ENCODE peak calls at places on chromosomes 16 and 17, in six cellular contexts. O is upper lobe of right lung, Y is neuronal stem cell, H is AG09309, X is skeletal muscle cell, F is mammary epithelial cell. T is an unnamed sample.

GRCh38 chr17:39002991-39003715 is 36.0 kb upstream of the FBXO47 start:
- DNase-seq in X (no peak), O (peak; percentile 78), F (no peak), H (peak; percentile 46), Y (no peak), T (no peak)

GRCh38 chr17:32584792-32585191 is 98.0 kb downstream of the CDK5R1 start:
- DNase-seq in X (no peak), Y (no peak), O (no peak), F (no peak), H (no peak), T (no peak)

GRCh38 chr17:51000835-51001638 is 119.6 kb downstream of the SPAG9 start:
- DNase-seq in X (peak; percentile 31), H (peak; percentile 60), O (no peak), F (peak; percentile 44), Y (peak; percentile 33), T (no peak)

GRCh38 chr17:74525781-74526288 is 5.4 kb downstream of the CD300LB start:
- DNase-seq in Y (no peak), O (no peak), F (no peak), X (no peak), H (no peak), T (peak; percentile 37)

GRCh38 chr17:37802712-37803416 is 58.0 kb upstream of the HNF1B start:
- DNase-seq in O (no peak), Y (no peak), H (peak; percentile 44), X (peak; percentile 47), F (no peak), T (no peak)

GRCh38 chr17:35257080-35257701 is 14.3 kb downstream of the SLFN5 start:
- DNase-seq in H (no peak), F (peak; percentile 88), Y (no peak), O (no peak), X (no peak), T (no peak)

GRCh38 chr17:379531-380200 is 27.1 kb upstream of the RPH3AL start:
- DNase-seq in O (peak; percentile 34), X (no peak), H (no peak), F (peak; percentile 27), Y (no peak), T (no peak)

GRCh38 chr17:2593846-2594656 is 597 bp downstream of the PAFAH1B1 start:
- DNase-seq in X (peak; percentile 25), Y (peak; percentile 82), O (peak; percentile 92), F (peak; percentile 75), H (peak; percentile 16), T (no peak)

GRCh38 chr16:705748-706188 is at the start of gene FBXL16:
- DNase-seq in H (no peak), Y (no peak), X (no peak), O (no peak), F (no peak), T (no peak)

GRCh38 chr17:40520991-40521453 is 19.6 kb upstream of the TNS4 start:
- DNase-seq in H (no peak), O (peak; percentile 59), Y (no peak), F (no peak), X (no peak), T (no peak)

GRCh38 chr16:15983898-15984297 is 34.5 kb downstream of the ABCC1 start:
- DNase-seq in X (no peak), O (no peak), F (no peak), H (no peak), Y (no peak), T (no peak)

GRCh38 chr16:66250686-66251405 is 115.6 kb upstream of the CDH5 start:
- DNase-seq in O (peak; percentile 68), X (peak; percentile 52), F (peak; percentile 32), H (no peak), Y (no peak), T (no peak)

GRCh38 chr17:50169121-50169764 is 3.4 kb downstream of the SGCA start:
- DNase-seq in Y (peak; percentile 84), O (no peak), X (no peak), F (peak; percentile 68), H (no peak), T (no peak)

GRCh38 chr17:63433746-63434591 is 12.1 kb downstream of the CYB561 start:
- DNase-seq in O (no peak), F (peak; percentile 49), H (peak; percentile 90), X (peak; percentile 87), Y (no peak), T (peak; percentile 97)

GRCh38 chr17:60390881-60391418 is 983 bp downstream of the USP32 start:
- DNase-seq in Y (peak; percentile 23), X (peak; percentile 27), O (no peak), F (peak; percentile 36), H (no peak), T (no peak)

GRCh38 chr17:34579979-34580684 is 750 bp downstream of the TMEM132E start:
- DNase-seq in X (no peak), F (peak; percentile 3), Y (no peak), O (peak; percentile 60), H (no peak), T (no peak)

GRCh38 chr17:50426814-50427787 is 1.1 kb downstream of the ACSF2 start:
- DNase-seq in Y (no peak), O (no peak), F (peak; percentile 43), H (no peak), X (no peak), T (no peak)

GRCh38 chr16:72815348-72816318 is 232.3 kb downstream of the ZFHX3 start:
- DNase-seq in Y (no peak), F (no peak), O (no peak), H (no peak), X (no peak), T (no peak)

GRCh38 chr17:15262291-15263205 is 2.6 kb downstream of the PMP22 start:
- DNase-seq in F (peak; percentile 72), Y (peak; percentile 40), H (peak; percentile 81), X (peak; percentile 54), O (peak; percentile 87), T (peak; percentile 95)

GRCh38 chr16:70576431-70577255 is 53.0 kb downstream of the SF3B3 start:
- DNase-seq in X (peak; percentile 52), F (peak; percentile 86), H (peak; percentile 80), O (no peak), Y (no peak), T (no peak)

GRCh38 chr17:17455173-17455572 is 21.6 kb upstream of the MED9 start:
- DNase-seq in F (no peak), Y (no peak), O (no peak), X (no peak), H (no peak), T (no peak)

GRCh38 chr17:82049521-82049971 is 2.1 kb downstream of the RFNG start:
- DNase-seq in F (no peak), O (no peak), H (no peak), X (no peak), Y (no peak), T (no peak)

GRCh38 chr16:51149251-51149661 is 1.8 kb downstream of the SALL1 start:
- DNase-seq in Y (no peak), H (no peak), O (no peak), X (no peak), F (no peak), T (no peak)

DNA sequence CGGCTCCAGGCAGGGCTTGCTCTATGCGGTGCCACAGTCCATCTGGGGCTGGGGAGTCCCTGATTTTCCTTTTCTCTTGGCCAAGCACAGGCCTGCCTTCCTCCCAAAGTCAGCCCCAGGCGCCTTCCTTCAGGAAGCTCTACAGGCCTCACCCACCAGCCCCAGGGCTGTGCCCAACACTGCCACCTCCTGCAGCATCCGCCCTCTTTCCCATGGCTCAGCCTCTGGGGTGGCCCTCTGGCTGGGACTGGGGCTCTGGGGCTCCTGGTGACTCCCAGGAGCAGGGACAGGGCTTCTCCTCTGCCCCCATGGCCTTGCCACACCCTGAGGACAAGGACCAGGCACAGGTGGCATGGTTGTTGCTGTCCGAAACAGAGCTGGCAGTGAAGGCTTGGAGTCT is 817 bp downstream of the ITGB4 start:
- DNase-seq in Y (no peak), H (no peak), O (no peak), X (no peak), F (no peak), T (no peak)
- H3K4me3 ChIP-seq in Y (no peak overlapping the region), H (no peak overlapping the region), O (peak overlapping the region; percentile 57), X (no peak overlapping the region), F (peak overlapping the region; percentile 98), T (peak overlapping the region; percentile 50)

GRCh38 chr16:24036614-24037013 is 200.8 kb downstream of the PRKCB start:
- DNase-seq in H (peak; percentile 4), X (peak; percentile 11), F (peak; percentile 33), O (no peak), Y (peak; percentile 36), T (no peak)

GRCh38 chr16:24041834-24042631 is 206.2 kb downstream of the PRKCB start:
- DNase-seq in X (no peak), H (peak; percentile 4), F (peak; percentile 44), O (peak; percentile 67), Y (peak; percentile 69), T (no peak)

GRCh38 chr16:24037335-24037734 is 201.6 kb downstream of the PRKCB start:
- DNase-seq in H (no peak), F (no peak), Y (no peak), X (no peak), O (no peak), T (no peak)

GRCh38 chr16:24035127-24035842 is 199.5 kb downstream of the PRKCB start:
- DNase-seq in H (no peak), F (no peak), O (no peak), Y (no peak), X (no peak), T (no peak)

GRCh38 chr16:24036038-24036543 is 200.3 kb downstream of the PRKCB start:
- DNase-seq in F (no peak), Y (no peak), H (no peak), O (no peak), X (no peak), T (no peak)
- H3K4me3 ChIP-seq in F (no peak overlapping the region), Y (no peak overlapping the region), H (no peak overlapping the region), O (no peak overlapping the region), X (no peak overlapping the region), T (no peak overlapping the region)

GRCh38 chr17:78879679-78880186 is 23.3 kb downstream of the CEP295NL start:
- DNase-seq in H (peak; percentile 69), Y (no peak), X (peak; percentile 93), O (peak; percentile 76), F (peak; percentile 13), T (no peak)
- H3K4me3 ChIP-seq in H (no peak overlapping the region), Y (no peak overlapping the region), X (no peak overlapping the region), O (peak overlapping the region; percentile 2), F (no peak overlapping the region), T (peak overlapping the region; percentile 36)

GRCh38 chr16:77724174-77724573 is 1.9 kb downstream of the NUDT7 start:
- DNase-seq in X (no peak), Y (no peak), O (no peak), F (no peak), H (no peak), T (no peak)

GRCh38 chr16:77723108-77723514 is 797 bp downstream of the NUDT7 start:
- DNase-seq in F (peak; percentile 14), O (no peak), X (peak; percentile 14), H (peak; percentile 34), Y (no peak), T (no peak)

GRCh38 chr16:77722315-77723107 is at the start of gene NUDT7:
- DNase-seq in F (peak; percentile 94), H (peak; percentile 82), X (peak; percentile 83), O (peak; percentile 100), Y (peak; percentile 96), T (peak; percentile 95)

DNA sequence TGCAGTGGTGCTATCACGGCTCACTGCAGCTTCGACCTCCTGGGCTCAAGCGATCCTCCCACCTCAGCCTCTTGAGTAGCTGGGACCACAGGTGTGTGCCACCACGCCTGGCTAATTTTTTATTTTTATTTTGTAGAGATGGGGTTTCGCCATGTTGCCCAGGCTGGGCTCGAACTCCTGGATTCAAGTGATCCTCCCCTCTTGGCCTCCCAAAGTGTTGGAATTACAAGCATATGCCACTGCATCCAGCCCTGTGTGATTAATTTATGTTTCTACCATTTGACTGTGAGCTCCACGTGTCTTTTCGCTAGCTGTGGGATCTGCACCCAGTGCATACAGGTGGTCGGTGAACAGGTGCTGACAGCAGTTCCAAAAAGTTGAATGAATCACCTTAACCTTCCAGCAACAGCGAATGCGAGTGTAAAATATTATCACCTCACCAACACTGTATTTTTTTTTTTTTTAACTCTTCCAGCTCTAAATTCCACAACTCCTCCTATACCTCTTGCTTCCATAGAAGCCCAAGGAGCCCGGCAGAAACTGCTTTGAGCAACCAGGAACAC is 481 bp upstream of the NUDT7 start:
- DNase-seq in F (no peak), Y (no peak), O (no peak), X (no peak), H (no peak), T (no peak)
- H3K4me3 ChIP-seq in F (no peak overlapping the region), Y (peak overlapping the region; percentile 22), O (peak overlapping the region; percentile 76), X (peak overlapping the region; percentile 31), H (no peak overlapping the region), T (peak overlapping the region; percentile 70)

T was measured in vagina.